ENCODE peak calls at places on chromosomes 1 and 21, in four cellular contexts. X is EH, B is thoracic aorta, N is GM23338. D is an unnamed sample.

GRCh38 chr1:93579891-93580290 is 101.7 kb downstream of the BCAR3 start:
- DNase-seq in X (peak), B (no peak), N (no peak), D (no peak)

GRCh38 chr21:34613679-34614442 is 1.1 kb downstream of the RCAN1 start:
- DNase-seq in X (peak), B (no peak), N (no peak), D (no peak)

GRCh38 chr1:216892581-216892980 is 169.4 kb upstream of the ESRRG start:
- DNase-seq in X (no peak), B (no peak), N (no peak), D (no peak)

GRCh38 chr1:39128959-39129358 is 75.5 kb upstream of the MACF1 start:
- DNase-seq in X (no peak), B (no peak), N (no peak), D (no peak)

GRCh38 chr1:164601399-164602141 is 42.6 kb downstream of the PBX1 start:
- DNase-seq in X (no peak), B (no peak), N (no peak), D (no peak)

GRCh38 chr1:231013391-231014015 is 26.6 kb downstream of the FAM89A start:
- DNase-seq in X (no peak), B (no peak), N (no peak), D (no peak)

GRCh38 chr1:230857077-230857476 is 11.2 kb downstream of the C1orf198 start:
- DNase-seq in X (peak), B (peak), N (no peak), D (no peak)

GRCh38 chr1:66527688-66528087 is 6.3 kb upstream of the SGIP1 start:
- DNase-seq in X (peak), B (no peak), N (peak), D (no peak)

GRCh38 chr21:44958471-44959191 is 18.8 kb downstream of the SLX9 start:
- DNase-seq in X (peak), B (peak), N (no peak), D (no peak)

GRCh38 chr1:205356424-205357151 is at the start of gene KLHDC8A:
- DNase-seq in X (no peak), B (no peak), N (peak), D (no peak)

GRCh38 chr1:29645586-29645985 is 409.3 kb downstream of the PTPRU start:
- DNase-seq in X (no peak), B (no peak), N (no peak), D (no peak)

GRCh38 chr1:245126530-245126929 is 28.3 kb upstream of the KIF26B start:
- DNase-seq in X (no peak), B (no peak), N (no peak), D (no peak)

GRCh38 chr1:179228783-179229213 is 679 bp downstream of the ABL2 start:
- DNase-seq in X (peak), B (no peak), N (peak), D (peak)

GRCh38 chr1:211577277-211577825 is 1.6 kb downstream of the SLC30A1 start:
- DNase-seq in X (no peak), B (no peak), N (no peak), D (no peak)

GRCh38 chr21:36155603-36156338 is 853 bp upstream of the DOP1B start:
- DNase-seq in X (no peak), B (no peak), N (peak), D (no peak)

GRCh38 chr1:27145934-27146354 is 9.0 kb downstream of the SLC9A1 start:
- DNase-seq in X (peak), B (peak), N (no peak), D (no peak)

GRCh38 chr1:169513208-169513607 is 27.5 kb upstream of the SLC19A2 start:
- DNase-seq in X (no peak), B (no peak), N (no peak), D (no peak)

GRCh38 chr21:26165331-26165730 is 5.2 kb downstream of the APP start:
- DNase-seq in X (no peak), B (no peak), N (no peak), D (no peak)

GRCh38 chr1:53526451-53527101 is 67.4 kb downstream of the DMRTB1 start:
- DNase-seq in X (peak), B (no peak), N (peak), D (peak)

GRCh38 chr1:150022357-150022756 is 11.8 kb upstream of the OTUD7B start:
- DNase-seq in X (no peak), B (no peak), N (peak), D (no peak)

GRCh38 chr1:183163311-183163710 is 22.8 kb upstream of the LAMC2 start:
- DNase-seq in X (peak), B (no peak), N (no peak), D (no peak)

GRCh38 chr1:9842781-9843575 is 19.2 kb upstream of the CLSTN1 start:
- DNase-seq in X (no peak), B (no peak), N (no peak), D (no peak)

GRCh38 chr1:245154429-245155185 is at the start of gene KIF26B:
- DNase-seq in X (peak), B (no peak), N (peak), D (peak)

GRCh38 chr1:119115301-119115700 is 25.2 kb downstream of the WARS2 start:
- DNase-seq in X (no peak), B (no peak), N (no peak), D (no peak)

GRCh38 chr1:221991221-221991620 is 249.3 kb upstream of the DUSP10 start:
- DNase-seq in X (peak), B (no peak), N (no peak), D (no peak)

GRCh38 chr1:109517337-109517736 is 7.8 kb upstream of the AMIGO1 start:
- DNase-seq in X (no peak), B (no peak), N (no peak), D (no peak)

GRCh38 chr1:159089184-159089791 is 12.7 kb upstream of the AIM2 start:
- DNase-seq in X (no peak), B (no peak), N (peak), D (no peak)

GRCh38 chr1:187245201-187245600 is 416.5 kb downstream of the PLA2G4A start:
- DNase-seq in X (no peak), B (no peak), N (no peak), D (no peak)

GRCh38 chr1:32783851-32784250 is 33.3 kb downstream of the YARS1 start:
- DNase-seq in X (no peak), B (no peak), N (no peak), D (no peak)

GRCh38 chr1:72140222-72140621 is 142.1 kb downstream of the NEGR1 start:
- DNase-seq in X (peak), B (no peak), N (no peak), D (no peak)

GRCh38 chr21:18384771-18385170 is 18.8 kb downstream of the TMPRSS15 start:
- DNase-seq in X (no peak), B (no peak), N (peak), D (peak)

GRCh38 chr1:41599912-41600311 is 115.4 kb upstream of the EDN2 start:
- DNase-seq in X (peak), B (no peak), N (peak), D (no peak)

GRCh38 chr1:201361652-201362504 is 15.6 kb downstream of the TNNT2 start:
- DNase-seq in X (peak), B (no peak), N (peak), D (peak)

GRCh38 chr1:7421471-7422075 is 349.5 kb upstream of the VAMP3 start:
- DNase-seq in X (no peak), B (no peak), N (no peak), D (no peak)

GRCh38 chr1:31243451-31244286 is 4.0 kb upstream of the NKAIN1 start:
- DNase-seq in X (peak), B (no peak), N (no peak), D (no peak)

GRCh38 chr1:37922767-37923550 is 23.9 kb downstream of the INPP5B start:
- DNase-seq in X (no peak), B (no peak), N (no peak), D (no peak)

GRCh38 chr1:204426474-204426873 is 14.9 kb upstream of the PPP1R15B start:
- DNase-seq in X (no peak), B (no peak), N (no peak), D (no peak)

GRCh38 chr1:26477446-26478152 is 5.4 kb downstream of the HMGN2 start:
- DNase-seq in X (peak), B (no peak), N (peak), D (no peak)

GRCh38 chr1:45846931-45847330 is 43.5 kb downstream of the MAST2 start:
- DNase-seq in X (peak), B (no peak), N (peak), D (no peak)

GRCh38 chr1:33317946-33318345 is 3.0 kb downstream of the A3GALT2 start:
- DNase-seq in X (no peak), B (no peak), N (no peak), D (no peak)